ENCODE peak calls at places on chromosomes 11 and 22, in four cellular contexts. O is pancreas, G is mucosa of descending colon, A is adrenal gland. I is an unnamed sample. For H3K4me1 and H3K9me3, the result is how much of the 10 kb centered on the place peaks cover.

GRCh38 chr11:1458340-1459218 is 28.0 kb downstream of the MOB2 start:
- DNase-seq in O (no peak), G (peak), A (peak), I (peak)

GRCh38 chr11:70694371-70694770 is 296.0 kb downstream of the CTTN start:
- DNase-seq in O (no peak), G (peak), A (no peak), I (no peak)

GRCh38 chr11:76689861-76690260 is 19.3 kb upstream of the LRRC32 start:
- DNase-seq in O (no peak), G (peak), A (no peak), I (no peak)

GRCh38 chr22:39556970-39557811 is 13.4 kb upstream of the CACNA1I start:
- DNase-seq in O (no peak), G (no peak), A (peak), I (no peak)

GRCh38 chr22:33922268-33922667 is 2.0 kb upstream of the LARGE1 start:
- DNase-seq in O (peak), G (no peak), A (peak), I (peak)

GRCh38 chr22:23079240-23079768 is 9.0 kb downstream of the GNAZ start:
- DNase-seq in O (no peak), G (no peak), A (no peak), I (no peak)

GRCh38 chr11:45543808-45544422 is 121.5 kb downstream of the CHST1 start:
- DNase-seq in O (no peak), G (no peak), A (no peak), I (no peak)

GRCh38 chr11:14764213-14764898 is 120.8 kb downstream of the PDE3B start:
- DNase-seq in O (no peak), G (no peak), A (no peak), I (no peak)

GRCh38 chr11:112795142-112795815 is 165.9 kb upstream of the NCAM1 start:
- DNase-seq in O (no peak), G (no peak), A (peak), I (peak)

GRCh38 chr22:37032134-37032534 is 12.6 kb downstream of the MPST start:
- DNase-seq in O (no peak), G (no peak), A (no peak), I (no peak)

GRCh38 chr11:102225689-102226562 is 91.4 kb upstream of the BIRC3 start:
- DNase-seq in O (no peak), G (no peak), A (no peak), I (peak)

DNA sequence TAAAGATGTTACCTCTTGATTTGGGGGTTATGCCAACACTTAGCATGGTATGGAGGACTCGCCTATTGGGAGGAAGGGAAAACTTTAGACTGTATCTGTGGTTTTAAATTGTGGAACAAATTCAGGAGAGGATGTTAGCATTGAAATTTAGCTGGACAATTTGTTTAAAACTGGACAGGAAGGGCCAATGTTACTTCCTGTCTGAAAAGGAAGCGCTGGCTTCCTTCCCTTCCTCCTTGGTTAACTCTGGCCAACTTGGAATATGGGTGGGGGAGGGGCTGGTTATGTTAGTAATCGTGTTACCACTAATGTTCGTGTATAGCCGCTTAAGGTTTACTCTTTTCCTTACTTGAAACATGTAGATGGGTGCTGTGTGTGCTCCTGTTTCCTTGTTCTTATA is 13.9 kb downstream of the CTNND1 start:
- DNase-seq in O (no peak), G (no peak), A (no peak), I (no peak)
- H3K4me1 ChIP-seq in O (half or more), G (half or more), A (half or more), I (half or more)

DNA sequence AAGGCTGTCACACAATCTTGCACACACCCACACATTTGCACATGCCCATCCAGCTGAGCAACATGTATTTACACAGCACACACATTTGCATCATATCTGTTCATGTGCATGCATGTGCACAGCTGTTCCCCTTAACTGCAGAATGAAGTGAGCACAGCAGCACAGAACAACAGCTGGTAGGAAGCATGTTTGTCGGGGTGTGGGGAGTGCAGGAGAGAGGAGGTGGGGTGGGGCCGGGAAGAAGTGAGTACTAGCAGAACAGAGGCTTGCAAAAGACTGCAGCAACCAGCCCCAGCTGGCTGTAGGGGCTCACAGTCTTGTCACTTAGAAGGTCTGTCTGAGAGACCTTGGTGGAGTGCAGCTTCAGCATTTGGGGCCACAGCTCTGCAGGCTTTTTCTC is 296.4 kb downstream of the KIRREL3 start:
- DNase-seq in O (no peak), G (no peak), A (no peak), I (no peak)
- H3K9me3 ChIP-seq in O (under half), G (under half), A (under half), I (under half)

GRCh38 chr11:68342459-68343158 is 30.2 kb downstream of the LRP5 start:
- DNase-seq in O (peak), G (no peak), A (no peak), I (peak)

GRCh38 chr11:68341557-68342458 is 29.4 kb downstream of the LRP5 start:
- DNase-seq in O (no peak), G (no peak), A (no peak), I (no peak)

GRCh38 chr11:68340003-68340767 is 27.8 kb downstream of the LRP5 start:
- DNase-seq in O (no peak), G (no peak), A (no peak), I (no peak)

GRCh38 chr11:68338041-68338800 is 25.8 kb downstream of the LRP5 start:
- DNase-seq in O (no peak), G (no peak), A (peak), I (no peak)

GRCh38 chr11:68340784-68341556 is 28.6 kb downstream of the LRP5 start:
- DNase-seq in O (no peak), G (no peak), A (no peak), I (peak)
- H3K4me1 ChIP-seq in O (under half), G (under half), A (under half), I (half or more)

GRCh38 chr22:48781391-48781790 is 1046.3 kb downstream of the BRD1 start:
- DNase-seq in O (no peak), G (no peak), A (no peak), I (no peak)
- H3K9me3 ChIP-seq in O (under half), G (under half), A (under half), I (under half)

I was measured in PC-9.